ENCODE peak calls at places on chromosomes 6 and 20, in ten cellular contexts. One of them, this sample, is unnamed.

GRCh38 chr6:140736227-140736626 is 1361.8 kb upstream of the CITED2 start:
- DNase-seq in transverse colon: no peak
- DNase-seq in uterus: no peak
- DNase-seq in A549: no peak
- DNase-seq in upper lobe of left lung: no peak
- DNase-seq in gastrocnemius medialis: no peak
- DNase-seq in Peyer's patch: no peak
- DNase-seq in IMR-90: no peak
- DNase-seq in tibial nerve: no peak
- DNase-seq in heart left ventricle: no peak
- DNase-seq in this sample: no peak

GRCh38 chr6:33860706-33861474 is 57.1 kb upstream of the MLN start:
- DNase-seq in tibial nerve: no peak
- DNase-seq in transverse colon: peak; percentile 15
- DNase-seq in Peyer's patch: peak; percentile 17
- DNase-seq in uterus: no peak
- DNase-seq in gastrocnemius medialis: no peak
- DNase-seq in IMR-90: peak; percentile 24
- DNase-seq in heart left ventricle: peak; percentile 15
- DNase-seq in A549: no peak
- DNase-seq in upper lobe of left lung: no peak
- DNase-seq in this sample: no peak

GRCh38 chr20:4153661-4154238 is 138.4 kb upstream of the RNF24 start:
- DNase-seq in Peyer's patch: no peak
- DNase-seq in heart left ventricle: no peak
- DNase-seq in A549: no peak
- DNase-seq in upper lobe of left lung: no peak
- DNase-seq in IMR-90: no peak
- DNase-seq in transverse colon: no peak
- DNase-seq in gastrocnemius medialis: no peak
- DNase-seq in tibial nerve: no peak
- DNase-seq in uterus: no peak
- DNase-seq in this sample: no peak

GRCh38 chr20:57879437-57880115 is 169.8 kb upstream of the PMEPA1 start:
- DNase-seq in uterus: peak; percentile 41
- DNase-seq in IMR-90: no peak
- DNase-seq in A549: no peak
- DNase-seq in upper lobe of left lung: peak; percentile 18
- DNase-seq in transverse colon: no peak
- DNase-seq in Peyer's patch: no peak
- DNase-seq in gastrocnemius medialis: no peak
- DNase-seq in heart left ventricle: no peak
- DNase-seq in tibial nerve: no peak
- DNase-seq in this sample: no peak

GRCh38 chr20:7332169-7332568 is 564.7 kb downstream of the BMP2 start:
- DNase-seq in Peyer's patch: no peak
- DNase-seq in tibial nerve: no peak
- DNase-seq in heart left ventricle: no peak
- DNase-seq in uterus: no peak
- DNase-seq in A549: no peak
- DNase-seq in gastrocnemius medialis: no peak
- DNase-seq in transverse colon: no peak
- DNase-seq in IMR-90: no peak
- DNase-seq in upper lobe of left lung: no peak
- DNase-seq in this sample: no peak

GRCh38 chr20:49427751-49428518 is 54.5 kb downstream of the KCNB1 start:
- DNase-seq in tibial nerve: peak; percentile 41
- DNase-seq in IMR-90: no peak
- DNase-seq in upper lobe of left lung: no peak
- DNase-seq in heart left ventricle: no peak
- DNase-seq in Peyer's patch: no peak
- DNase-seq in transverse colon: no peak
- DNase-seq in A549: no peak
- DNase-seq in gastrocnemius medialis: no peak
- DNase-seq in uterus: no peak
- DNase-seq in this sample: no peak

GRCh38 chr6:135212935-135213334 is 31.8 kb downstream of the MYB start:
- DNase-seq in transverse colon: no peak
- DNase-seq in heart left ventricle: no peak
- DNase-seq in Peyer's patch: no peak
- DNase-seq in tibial nerve: no peak
- DNase-seq in A549: no peak
- DNase-seq in gastrocnemius medialis: no peak
- DNase-seq in upper lobe of left lung: no peak
- DNase-seq in uterus: no peak
- DNase-seq in IMR-90: peak; percentile 75
- DNase-seq in this sample: no peak

GRCh38 chr6:43949451-43950110 is 177.7 kb downstream of the MRPL14 start:
- DNase-seq in tibial nerve: no peak
- DNase-seq in A549: no peak
- DNase-seq in gastrocnemius medialis: no peak
- DNase-seq in IMR-90: no peak
- DNase-seq in heart left ventricle: no peak
- DNase-seq in upper lobe of left lung: no peak
- DNase-seq in uterus: no peak
- DNase-seq in Peyer's patch: no peak
- DNase-seq in transverse colon: no peak
- DNase-seq in this sample: no peak

DNA sequence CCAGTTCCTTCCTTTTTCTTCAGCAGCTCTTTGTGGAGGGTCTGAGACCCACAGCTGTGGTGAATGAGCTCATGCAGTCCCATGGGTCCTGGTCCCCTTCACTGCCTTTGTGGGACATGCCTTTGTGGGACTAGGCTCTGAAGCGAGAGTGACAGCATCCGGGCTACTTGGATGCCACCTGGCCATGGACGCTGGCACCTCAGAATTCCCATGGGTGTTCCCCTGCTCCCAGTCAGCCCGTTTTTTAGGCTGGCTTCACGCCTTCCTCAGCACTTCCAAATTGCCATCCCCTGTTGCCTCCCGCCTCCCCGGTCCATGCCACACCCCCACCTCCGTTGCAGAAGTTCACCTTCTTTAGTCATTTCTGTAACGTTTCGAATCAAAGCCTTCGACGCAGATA is 45.1 kb downstream of the RAMACL start:
- DNase-seq in A549: no peak
- DNase-seq in transverse colon: no peak
- DNase-seq in tibial nerve: no peak
- DNase-seq in upper lobe of left lung: no peak
- DNase-seq in Peyer's patch: peak; percentile 23
- DNase-seq in uterus: no peak
- DNase-seq in IMR-90: no peak
- DNase-seq in gastrocnemius medialis: no peak
- DNase-seq in heart left ventricle: no peak
- DNase-seq in this sample: no peak
- H3K27ac ChIP-seq in A549: no peak overlapping the region
- H3K27ac ChIP-seq in transverse colon: peak overlapping the region; percentile 45
- H3K27ac ChIP-seq in tibial nerve: no peak overlapping the region
- H3K27ac ChIP-seq in upper lobe of left lung: peak overlapping the region; percentile 60
- H3K27ac ChIP-seq in Peyer's patch: peak overlapping the region; percentile 50
- H3K27ac ChIP-seq in uterus: no peak overlapping the region
- H3K27ac ChIP-seq in IMR-90: no peak overlapping the region
- H3K27ac ChIP-seq in gastrocnemius medialis: peak overlapping the region; percentile 66
- H3K27ac ChIP-seq in heart left ventricle: peak overlapping the region; percentile 69
- H3K27ac ChIP-seq in this sample: no peak overlapping the region

DNA sequence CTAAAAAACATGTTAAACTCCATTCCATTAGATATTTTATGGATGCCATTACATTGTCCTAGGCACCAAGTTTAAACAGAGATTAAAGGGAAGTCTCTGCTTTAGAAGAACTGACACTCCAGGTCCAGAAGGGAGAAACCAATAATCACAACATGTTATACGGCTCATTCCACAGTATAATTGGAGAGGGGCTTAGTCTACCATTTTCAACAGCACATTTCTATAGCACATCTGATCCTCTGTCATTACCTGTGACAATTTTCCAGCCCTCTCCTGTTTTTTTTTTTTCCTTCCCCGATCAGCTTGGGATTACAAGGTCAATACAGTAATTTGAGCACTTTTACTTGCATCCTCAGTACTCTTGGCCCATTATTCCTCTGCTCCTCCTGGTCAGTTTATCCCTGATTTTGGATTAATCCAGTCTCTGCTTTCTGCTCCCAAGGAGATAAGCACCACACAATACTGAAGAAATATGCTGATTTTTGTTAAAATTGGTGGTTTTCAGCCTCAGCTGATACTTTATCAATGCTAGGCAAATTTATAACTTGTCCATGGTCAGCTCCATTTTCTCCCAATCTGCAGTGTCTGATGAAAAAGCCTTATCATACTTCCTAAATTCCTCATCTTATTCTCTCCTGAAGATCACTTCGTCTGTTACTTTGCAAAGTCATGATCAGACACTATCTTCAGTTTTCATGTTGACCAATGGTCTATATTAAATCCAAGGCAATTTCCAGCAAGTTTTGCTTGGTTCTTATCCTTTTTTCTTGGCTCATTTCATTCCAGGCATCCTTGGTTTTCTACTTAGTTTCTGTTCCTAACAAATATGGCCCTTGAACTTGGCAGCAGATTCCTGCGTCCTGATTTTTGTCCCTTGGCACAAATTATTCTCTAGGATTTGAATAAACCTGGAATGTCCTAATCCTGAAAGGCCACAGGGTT is 30.8 kb upstream of the SYNCRIP start:
- DNase-seq in transverse colon: no peak
- DNase-seq in Peyer's patch: no peak
- DNase-seq in A549: no peak
- DNase-seq in uterus: no peak
- DNase-seq in tibial nerve: no peak
- DNase-seq in heart left ventricle: no peak
- DNase-seq in IMR-90: no peak
- DNase-seq in upper lobe of left lung: no peak
- DNase-seq in gastrocnemius medialis: no peak
- DNase-seq in this sample: no peak
- TF ChIP-seq POLR2A in transverse colon: no peak
- TF ChIP-seq POLR2A in Peyer's patch: no peak
- TF ChIP-seq POLR2A in A549: no peak
- TF ChIP-seq POLR2A in uterus: no peak
- TF ChIP-seq POLR2A in tibial nerve: no peak
- TF ChIP-seq POLR2A in heart left ventricle: no peak
- TF ChIP-seq POLR2A in IMR-90: peak; percentile 31
- TF ChIP-seq POLR2A in upper lobe of left lung: no peak
- TF ChIP-seq POLR2A in gastrocnemius medialis: no peak
- TF ChIP-seq POLR2A in this sample: no peak

GRCh38 chr20:10940941-10941340 is 267.1 kb upstream of the JAG1 start:
- DNase-seq in heart left ventricle: no peak
- DNase-seq in tibial nerve: no peak
- DNase-seq in uterus: no peak
- DNase-seq in Peyer's patch: no peak
- DNase-seq in upper lobe of left lung: no peak
- DNase-seq in gastrocnemius medialis: no peak
- DNase-seq in transverse colon: no peak
- DNase-seq in A549: no peak
- DNase-seq in IMR-90: no peak
- DNase-seq in this sample: no peak

GRCh38 chr20:10939297-10939949 is 265.6 kb upstream of the JAG1 start:
- DNase-seq in IMR-90: peak; percentile 22
- DNase-seq in upper lobe of left lung: no peak
- DNase-seq in gastrocnemius medialis: no peak
- DNase-seq in Peyer's patch: no peak
- DNase-seq in transverse colon: no peak
- DNase-seq in heart left ventricle: no peak
- DNase-seq in tibial nerve: no peak
- DNase-seq in uterus: no peak
- DNase-seq in A549: no peak
- DNase-seq in this sample: no peak

GRCh38 chr20:10936786-10937185 is 263.0 kb upstream of the JAG1 start:
- DNase-seq in transverse colon: no peak
- DNase-seq in uterus: no peak
- DNase-seq in IMR-90: no peak
- DNase-seq in upper lobe of left lung: no peak
- DNase-seq in tibial nerve: no peak
- DNase-seq in gastrocnemius medialis: no peak
- DNase-seq in Peyer's patch: no peak
- DNase-seq in A549: no peak
- DNase-seq in heart left ventricle: no peak
- DNase-seq in this sample: no peak

GRCh38 chr20:10935658-10936057 is 261.9 kb upstream of the JAG1 start:
- DNase-seq in uterus: peak; percentile 25
- DNase-seq in tibial nerve: no peak
- DNase-seq in heart left ventricle: no peak
- DNase-seq in upper lobe of left lung: no peak
- DNase-seq in A549: no peak
- DNase-seq in Peyer's patch: no peak
- DNase-seq in IMR-90: no peak
- DNase-seq in transverse colon: no peak
- DNase-seq in gastrocnemius medialis: no peak
- DNase-seq in this sample: no peak
- H3K27ac ChIP-seq in uterus: no peak overlapping the region
- H3K27ac ChIP-seq in tibial nerve: no peak overlapping the region
- H3K27ac ChIP-seq in heart left ventricle: peak overlapping the region; percentile 42
- H3K27ac ChIP-seq in upper lobe of left lung: no peak overlapping the region
- H3K27ac ChIP-seq in A549: no peak overlapping the region
- H3K27ac ChIP-seq in Peyer's patch: no peak overlapping the region
- H3K27ac ChIP-seq in IMR-90: no peak overlapping the region
- H3K27ac ChIP-seq in transverse colon: no peak overlapping the region
- H3K27ac ChIP-seq in gastrocnemius medialis: no peak overlapping the region
- H3K27ac ChIP-seq in this sample: no peak overlapping the region

GRCh38 chr20:52193133-52193532 is 1.6 kb upstream of the ZFP64 start:
- DNase-seq in heart left ventricle: no peak
- DNase-seq in transverse colon: no peak
- DNase-seq in uterus: no peak
- DNase-seq in Peyer's patch: no peak
- DNase-seq in A549: no peak
- DNase-seq in gastrocnemius medialis: no peak
- DNase-seq in tibial nerve: no peak
- DNase-seq in upper lobe of left lung: no peak
- DNase-seq in IMR-90: no peak
- DNase-seq in this sample: no peak

GRCh38 chr20:52191132-52191435 is 495 bp downstream of the ZFP64 start:
- DNase-seq in transverse colon: no peak
- DNase-seq in A549: peak; percentile 28
- DNase-seq in uterus: no peak
- DNase-seq in heart left ventricle: no peak
- DNase-seq in Peyer's patch: no peak
- DNase-seq in IMR-90: peak; percentile 7
- DNase-seq in gastrocnemius medialis: no peak
- DNase-seq in upper lobe of left lung: peak; percentile 25
- DNase-seq in tibial nerve: no peak
- DNase-seq in this sample: no peak

GRCh38 chr20:52193886-52194545 is 2.4 kb upstream of the ZFP64 start:
- DNase-seq in heart left ventricle: no peak
- DNase-seq in upper lobe of left lung: no peak
- DNase-seq in tibial nerve: no peak
- DNase-seq in A549: no peak
- DNase-seq in transverse colon: peak; percentile 56
- DNase-seq in IMR-90: no peak
- DNase-seq in gastrocnemius medialis: no peak
- DNase-seq in uterus: no peak
- DNase-seq in Peyer's patch: no peak
- DNase-seq in this sample: no peak

GRCh38 chr20:52191436-52192295 is at the start of gene ZFP64:
- DNase-seq in Peyer's patch: peak; percentile 74
- DNase-seq in gastrocnemius medialis: peak; percentile 36
- DNase-seq in transverse colon: peak; percentile 79
- DNase-seq in upper lobe of left lung: peak; percentile 73
- DNase-seq in uterus: peak; percentile 54
- DNase-seq in tibial nerve: peak; percentile 49
- DNase-seq in IMR-90: peak; percentile 76
- DNase-seq in A549: peak; percentile 81
- DNase-seq in heart left ventricle: peak; percentile 86
- DNase-seq in this sample: peak; percentile 74

DNA sequence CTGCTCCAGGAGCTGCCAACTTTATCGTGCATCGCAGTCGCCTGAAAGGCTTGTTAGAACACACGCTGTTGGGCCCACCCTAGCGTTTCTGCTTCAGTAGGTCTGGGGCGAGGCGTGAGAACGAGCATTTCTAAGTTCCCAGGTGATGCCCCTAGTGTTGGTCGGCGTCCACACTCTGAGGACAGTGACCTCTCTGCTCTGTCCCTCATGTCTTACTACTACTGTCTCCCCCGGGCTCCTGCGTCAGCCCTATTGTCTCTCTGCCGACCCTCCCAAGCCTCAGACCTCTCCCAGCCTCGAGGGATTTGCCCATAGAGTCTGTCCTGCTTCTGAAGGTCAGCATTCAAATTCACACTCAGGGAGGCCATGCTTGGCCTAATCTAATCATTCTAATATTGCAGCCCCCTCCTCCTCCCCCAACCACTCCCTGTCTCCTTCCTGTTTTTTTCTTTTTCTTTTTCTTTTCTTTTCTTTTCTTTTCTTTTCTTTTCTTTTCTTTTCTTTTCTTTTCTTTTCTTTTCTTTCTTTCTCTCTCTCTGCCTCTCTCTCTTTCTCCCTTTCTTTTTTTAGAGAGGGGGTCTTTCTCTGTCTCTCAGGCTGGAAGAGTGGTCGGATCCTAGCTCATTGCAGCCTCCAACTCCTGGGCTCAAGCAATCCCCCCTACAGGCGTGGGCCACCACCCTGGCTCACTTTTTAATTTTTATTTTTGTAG is 873 bp upstream of the ZFP64 start:
- DNase-seq in heart left ventricle: no peak
- DNase-seq in Peyer's patch: peak; percentile 52
- DNase-seq in transverse colon: no peak
- DNase-seq in tibial nerve: no peak
- DNase-seq in IMR-90: no peak
- DNase-seq in upper lobe of left lung: peak; percentile 25
- DNase-seq in A549: peak; percentile 75
- DNase-seq in uterus: no peak
- DNase-seq in gastrocnemius medialis: no peak
- DNase-seq in this sample: peak; percentile 66
- TF ChIP-seq POLR2A in heart left ventricle: no peak
- TF ChIP-seq POLR2A in Peyer's patch: no peak
- TF ChIP-seq POLR2A in transverse colon: no peak
- TF ChIP-seq POLR2A in tibial nerve: no peak
- TF ChIP-seq POLR2A in IMR-90: no peak
- TF ChIP-seq POLR2A in upper lobe of left lung: no peak
- TF ChIP-seq POLR2A in A549: no peak
- TF ChIP-seq POLR2A in uterus: no peak
- TF ChIP-seq POLR2A in gastrocnemius medialis: no peak
- TF ChIP-seq POLR2A in this sample: no peak

This sample was measured in adrenal gland.